ENCODE peak calls at places on chromosomes 6 and 20, in five cellular contexts. F, G, B, K and U are unnamed samples.

GRCh38 chr6:97312241-97312640 is 29.2 kb upstream of the MMS22L start:
- DNase-seq in F (no peak), G (no peak), B (no peak), K (no peak), U (no peak)

GRCh38 chr20:51512645-51513044 is 29.9 kb downstream of the NFATC2 start:
- DNase-seq in F (no peak), G (no peak), B (no peak), K (no peak), U (no peak)

GRCh38 chr6:166950443-166950821 is 5.9 kb downstream of the RNASET2 start:
- DNase-seq in F (no peak), G (no peak), B (no peak), K (no peak), U (no peak)

GRCh38 chr20:672975-673604 is 2.5 kb downstream of the SCRT2 start:
- DNase-seq in F (no peak), G (no peak), B (no peak), K (no peak), U (no peak)

GRCh38 chr6:5645903-5646302 is 360.8 kb downstream of the NRN1 start:
- DNase-seq in F (no peak), G (no peak), B (no peak), K (no peak), U (no peak)

GRCh38 chr20:21017381-21018085 is 88.6 kb downstream of the LINC00237 start:
- DNase-seq in F (no peak), G (peak), B (no peak), K (no peak), U (no peak)

GRCh38 chr6:149331871-149332270 is 14.4 kb downstream of the TAB2 start:
- DNase-seq in F (no peak), G (no peak), B (peak), K (no peak), U (no peak)

GRCh38 chr20:45340236-45340847 is 7.9 kb downstream of the SDC4 start:
- DNase-seq in F (no peak), G (peak), B (no peak), K (no peak), U (peak)

GRCh38 chr6:20933057-20933792 is 399.0 kb downstream of the CDKAL1 start:
- DNase-seq in F (no peak), G (no peak), B (no peak), K (no peak), U (peak)

GRCh38 chr6:28940294-28940858 is 16.6 kb upstream of the TRIM27 start:
- DNase-seq in F (peak), G (peak), B (no peak), K (peak), U (no peak)

GRCh38 chr6:126721581-126722145 is 381.7 kb downstream of the CENPW start:
- DNase-seq in F (no peak), G (peak), B (peak), K (no peak), U (no peak)

GRCh38 chr6:139490482-139490881 is 116.0 kb upstream of the CITED2 start:
- DNase-seq in F (peak), G (no peak), B (peak), K (no peak), U (no peak)

GRCh38 chr6:139497344-139497961 is 123.0 kb upstream of the CITED2 start:
- DNase-seq in F (no peak), G (no peak), B (no peak), K (no peak), U (no peak)

GRCh38 chr6:139498715-139499114 is 124.3 kb upstream of the CITED2 start:
- DNase-seq in F (no peak), G (no peak), B (no peak), K (no peak), U (no peak)

GRCh38 chr6:139496654-139497343 is 122.4 kb upstream of the CITED2 start:
- DNase-seq in F (no peak), G (no peak), B (no peak), K (no peak), U (no peak)

DNA sequence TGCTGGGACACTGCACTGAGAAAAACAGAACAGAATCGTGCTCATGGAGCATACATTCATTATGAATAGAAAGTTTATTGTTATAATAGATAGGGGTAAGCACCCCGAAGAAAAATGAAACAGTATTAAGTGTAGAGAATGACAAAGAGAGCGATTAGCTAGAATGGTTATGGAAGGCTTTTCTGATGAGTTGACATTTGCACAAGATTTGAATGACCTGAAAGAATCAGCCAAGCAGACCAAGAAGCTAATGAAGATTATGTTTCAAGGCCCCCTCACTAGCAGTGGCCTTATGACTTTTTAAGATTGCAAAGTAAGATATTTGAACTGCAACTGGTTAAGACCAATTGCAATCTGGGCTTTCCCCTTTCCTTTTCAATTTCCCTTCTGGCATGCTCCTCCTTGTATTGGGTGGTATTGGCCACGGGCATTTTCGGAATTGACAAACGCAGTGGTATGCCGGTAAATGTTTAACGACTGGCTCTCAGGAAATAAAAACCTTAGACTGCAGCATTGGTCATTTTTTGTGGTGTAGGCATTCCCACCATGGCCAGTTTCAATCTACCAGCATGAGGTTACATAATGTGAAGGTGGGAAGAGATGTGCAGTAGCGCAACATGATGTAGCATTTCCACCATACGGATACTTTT is 120.1 kb upstream of the CITED2 start:
- DNase-seq in F (no peak), G (no peak), B (no peak), K (no peak), U (no peak)
- H3K4me3 ChIP-seq in F (no peak), G (no peak), B (no peak), K (no peak), U (no peak)

DNA sequence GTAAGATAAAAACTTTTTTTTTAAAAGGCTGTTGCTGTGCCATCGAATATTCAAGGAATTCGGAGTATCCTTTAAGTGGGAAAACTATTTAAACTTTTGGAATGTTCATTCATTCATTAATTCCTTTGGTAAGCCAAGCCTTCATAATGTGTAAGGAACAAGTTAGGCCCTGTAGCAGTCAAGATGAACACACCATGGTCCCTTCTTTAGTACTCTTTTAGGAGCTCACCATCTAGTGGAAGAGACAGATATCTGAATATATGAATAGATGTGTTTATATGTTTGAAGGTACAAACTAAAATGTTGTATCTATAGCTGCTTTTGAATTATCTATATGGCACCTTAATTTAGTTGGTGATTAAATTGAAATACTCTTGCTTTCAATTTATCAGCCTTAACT is 5.8 kb downstream of the SPO11 start:
- DNase-seq in F (no peak), G (no peak), B (no peak), K (no peak), U (no peak)
- TF ChIP-seq CTCF in F (no peak), G (peak), B (no peak), K (no peak), U (peak)

GRCh38 chr6:89412071-89413005 is at the start of gene RRAGD:
- DNase-seq in F (peak), G (peak), B (no peak), K (no peak), U (peak)

GRCh38 chr6:89411269-89412070 is 603 bp downstream of the RRAGD start:
- DNase-seq in F (peak), G (peak), B (no peak), K (no peak), U (no peak)

GRCh38 chr6:89410231-89411018 is 1.6 kb downstream of the RRAGD start:
- DNase-seq in F (no peak), G (no peak), B (no peak), K (no peak), U (no peak)

GRCh38 chr6:89409461-89410035 is 2.5 kb downstream of the RRAGD start:
- DNase-seq in F (no peak), G (no peak), B (no peak), K (no peak), U (no peak)

GRCh38 chr6:89411019-89411268 is 1.1 kb downstream of the RRAGD start:
- DNase-seq in F (peak), G (peak), B (no peak), K (no peak), U (no peak)
- H3K4me3 ChIP-seq in F (peak), G (peak), B (no peak), K (peak), U (peak)

DNA sequence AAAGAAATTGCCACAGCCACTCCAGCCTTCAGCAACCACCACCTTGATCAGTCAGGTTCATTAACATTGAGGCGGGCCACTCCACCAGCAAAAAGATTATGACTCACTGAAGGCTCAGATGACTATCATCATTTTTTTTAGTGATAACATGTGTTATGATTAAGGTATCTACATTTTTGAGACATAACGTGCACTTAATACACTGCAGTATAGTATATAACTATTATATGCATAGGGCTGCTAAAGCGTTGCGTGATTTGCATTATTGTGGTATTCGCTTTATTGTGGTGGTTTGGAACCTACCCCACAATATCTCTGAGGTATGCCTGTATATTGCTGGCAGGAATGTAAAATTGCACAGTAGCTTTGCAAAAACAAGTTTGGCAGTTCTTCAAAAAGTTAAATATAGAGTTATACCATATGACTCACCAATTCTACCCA is 6.8 kb upstream of the RIPK1 start:
- DNase-seq in F (peak), G (no peak), B (peak), K (no peak), U (no peak)
- TF ChIP-seq CTCF in F (no peak), G (no peak), B (peak), K (no peak), U (no peak)

GRCh38 chr20:49661560-49662329 is 51.9 kb downstream of the B4GALT5 start:
- DNase-seq in F (no peak), G (no peak), B (no peak), K (peak), U (no peak)
- H3K4me3 ChIP-seq in F (no peak), G (no peak), B (no peak), K (no peak), U (no peak)

GRCh38 chr6:168119539-168119938 is 40.5 kb upstream of the FRMD1 start:
- DNase-seq in F (no peak), G (no peak), B (no peak), K (no peak), U (no peak)

GRCh38 chr6:168116446-168116974 is 37.5 kb upstream of the FRMD1 start:
- DNase-seq in F (no peak), G (no peak), B (no peak), K (no peak), U (no peak)

GRCh38 chr6:168118935-168119334 is 39.9 kb upstream of the FRMD1 start:
- DNase-seq in F (no peak), G (no peak), B (no peak), K (no peak), U (no peak)

GRCh38 chr6:168116975-168117899 is 38.2 kb upstream of the FRMD1 start:
- DNase-seq in F (peak), G (peak), B (no peak), K (no peak), U (no peak)

GRCh38 chr6:168117942-168118341 is 38.9 kb upstream of the FRMD1 start:
- DNase-seq in F (no peak), G (no peak), B (no peak), K (no peak), U (no peak)
- TF ChIP-seq CTCF in F (no peak), G (peak), B (peak), K (no peak), U (peak)

GRCh38 chr6:108116424-108116780 is 41.9 kb upstream of the OSTM1 start:
- DNase-seq in F (no peak), G (no peak), B (no peak), K (no peak), U (no peak)

GRCh38 chr6:108114861-108115597 is 40.5 kb upstream of the OSTM1 start:
- DNase-seq in F (peak), G (peak), B (peak), K (no peak), U (no peak)

GRCh38 chr6:108115598-108116058 is 41.1 kb upstream of the OSTM1 start:
- DNase-seq in F (peak), G (peak), B (peak), K (no peak), U (no peak)

GRCh38 chr6:108116781-108117426 is 42.4 kb upstream of the OSTM1 start:
- DNase-seq in F (no peak), G (no peak), B (no peak), K (no peak), U (no peak)

GRCh38 chr6:108113557-108114519 is 39.3 kb upstream of the OSTM1 start:
- DNase-seq in F (no peak), G (peak), B (peak), K (no peak), U (no peak)
- H3K4me3 ChIP-seq in F (no peak), G (no peak), B (no peak), K (no peak), U (no peak)